ENCODE peak calls at places on chromosomes 13 and 19, in six cellular contexts. O, R, D, X, Q and B are unnamed samples.

GRCh38 chr19:8459520-8460260 is 14.9 kb downstream of the HNRNPM start:
- DNase-seq in O (no peak), R (no peak), D (peak), X (peak), Q (no peak), B (no peak)

GRCh38 chr19:13764101-13764807 is at the start of gene MRI1:
- DNase-seq in O (peak), R (peak), D (peak), X (peak), Q (peak), B (peak)

GRCh38 chr19:5943623-5944022 is 29.6 kb downstream of the CAPS start:
- DNase-seq in O (no peak), R (no peak), D (no peak), X (peak), Q (no peak), B (no peak)

GRCh38 chr13:46486270-46486669 is 66.7 kb upstream of the LRCH1 start:
- DNase-seq in O (no peak), R (no peak), D (no peak), X (peak), Q (no peak), B (no peak)

GRCh38 chr19:13098291-13099072 is 4.2 kb downstream of the LYL1 start:
- DNase-seq in O (no peak), R (no peak), D (peak), X (peak), Q (no peak), B (no peak)

GRCh38 chr13:112828082-112828699 is 138.4 kb downstream of the ATP11A start:
- DNase-seq in O (no peak), R (no peak), D (no peak), X (no peak), Q (no peak), B (no peak)

GRCh38 chr13:33401238-33401637 is 115.7 kb upstream of the STARD13 start:
- DNase-seq in O (no peak), R (no peak), D (no peak), X (no peak), Q (no peak), B (no peak)

GRCh38 chr19:34880034-34880433 is 46.7 kb upstream of the ZNF30 start:
- DNase-seq in O (no peak), R (no peak), D (no peak), X (no peak), Q (no peak), B (no peak)

GRCh38 chr13:113969973-113970611 is 3.8 kb downstream of the C13orf46 start:
- DNase-seq in O (no peak), R (no peak), D (peak), X (no peak), Q (no peak), B (no peak)

GRCh38 chr13:93953856-93954255 is 525.6 kb downstream of the DCT start:
- DNase-seq in O (no peak), R (no peak), D (no peak), X (peak), Q (no peak), B (no peak)

GRCh38 chr19:18000480-18000980 is 7.4 kb upstream of the ARRDC2 start:
- DNase-seq in O (no peak), R (no peak), D (no peak), X (no peak), Q (no peak), B (no peak)

GRCh38 chr19:8655340-8655709 is 24.9 kb downstream of the NFILZ start:
- DNase-seq in O (no peak), R (no peak), D (no peak), X (no peak), Q (peak), B (no peak)

GRCh38 chr19:15265849-15266248 is 33.6 kb upstream of the EPHX3 start:
- DNase-seq in O (no peak), R (peak), D (peak), X (peak), Q (no peak), B (no peak)

GRCh38 chr19:12794196-12794921 is 3.1 kb downstream of the JUNB start:
- DNase-seq in O (no peak), R (no peak), D (peak), X (peak), Q (no peak), B (no peak)

GRCh38 chr13:44719857-44720671 is 143.9 kb upstream of the TSC22D1 start:
- DNase-seq in O (no peak), R (no peak), D (peak), X (peak), Q (no peak), B (no peak)

GRCh38 chr13:76812971-76813691 is 73.1 kb downstream of the KCTD12 start:
- DNase-seq in O (no peak), R (peak), D (no peak), X (peak), Q (no peak), B (no peak)

GRCh38 chr19:8396563-8397203 is 6.5 kb downstream of the RAB11B start:
- DNase-seq in O (peak), R (no peak), D (peak), X (peak), Q (peak), B (peak)

GRCh38 chr19:37905936-37906867 is at the start of gene WDR87:
- DNase-seq in O (peak), R (no peak), D (peak), X (peak), Q (peak), B (peak)

GRCh38 chr13:99926014-99926731 is 45.4 kb downstream of the ZIC5 start:
- DNase-seq in O (no peak), R (no peak), D (peak), X (peak), Q (no peak), B (no peak)

GRCh38 chr19:5407356-5407755 is 47.9 kb upstream of the ZNRF4 start:
- DNase-seq in O (no peak), R (no peak), D (peak), X (peak), Q (no peak), B (no peak)

GRCh38 chr19:3543150-3544053 is 4.4 kb downstream of the TEKTIP1 start:
- DNase-seq in O (no peak), R (no peak), D (no peak), X (no peak), Q (no peak), B (no peak)

GRCh38 chr19:45440873-45441654 is 17.3 kb upstream of the ERCC1 start:
- DNase-seq in O (no peak), R (no peak), D (peak), X (peak), Q (no peak), B (no peak)

GRCh38 chr13:23810842-23811241 is 78.4 kb downstream of the MIPEP start:
- DNase-seq in O (no peak), R (no peak), D (no peak), X (no peak), Q (no peak), B (no peak)

GRCh38 chr13:44141213-44141724 is 232.4 kb upstream of the SERP2 start:
- DNase-seq in O (no peak), R (no peak), D (no peak), X (peak), Q (no peak), B (no peak)

GRCh38 chr19:45293682-45294081 is 29.0 kb downstream of the CKM start:
- DNase-seq in O (no peak), R (no peak), D (peak), X (no peak), Q (no peak), B (no peak)

GRCh38 chr13:30608364-30608763 is 9.4 kb upstream of the USPL1 start:
- DNase-seq in O (no peak), R (no peak), D (no peak), X (no peak), Q (no peak), B (no peak)

GRCh38 chr19:23971598-23971997 is 56.9 kb downstream of the ZNF726 start:
- DNase-seq in O (no peak), R (no peak), D (no peak), X (no peak), Q (no peak), B (no peak)

GRCh38 chr19:19399733-19400438 is 5.6 kb upstream of the GATAD2A start:
- DNase-seq in O (no peak), R (no peak), D (no peak), X (peak), Q (no peak), B (no peak)
- TF ChIP-seq CTCF in O (no peak), R (no peak), D (no peak), X (no peak), Q (no peak), B (no peak)

GRCh38 chr13:51944428-51944827 is 66.8 kb downstream of the ATP7B start:
- DNase-seq in O (no peak), R (no peak), D (no peak), X (no peak), Q (no peak), B (no peak)

GRCh38 chr13:51945149-51945548 is 66.1 kb downstream of the ATP7B start:
- DNase-seq in O (no peak), R (no peak), D (no peak), X (no peak), Q (no peak), B (no peak)

GRCh38 chr13:51943721-51944120 is 67.5 kb downstream of the ATP7B start:
- DNase-seq in O (no peak), R (no peak), D (no peak), X (no peak), Q (no peak), B (no peak)

GRCh38 chr13:51942189-51942588 is 69.1 kb downstream of the ATP7B start:
- DNase-seq in O (no peak), R (no peak), D (peak), X (no peak), Q (peak), B (no peak)

GRCh38 chr13:51946163-51946669 is 65.0 kb downstream of the ATP7B start:
- DNase-seq in O (no peak), R (no peak), D (no peak), X (no peak), Q (no peak), B (no peak)
- TF ChIP-seq CTCF in O (no peak), R (no peak), D (no peak), X (no peak), Q (no peak), B (no peak)

DNA sequence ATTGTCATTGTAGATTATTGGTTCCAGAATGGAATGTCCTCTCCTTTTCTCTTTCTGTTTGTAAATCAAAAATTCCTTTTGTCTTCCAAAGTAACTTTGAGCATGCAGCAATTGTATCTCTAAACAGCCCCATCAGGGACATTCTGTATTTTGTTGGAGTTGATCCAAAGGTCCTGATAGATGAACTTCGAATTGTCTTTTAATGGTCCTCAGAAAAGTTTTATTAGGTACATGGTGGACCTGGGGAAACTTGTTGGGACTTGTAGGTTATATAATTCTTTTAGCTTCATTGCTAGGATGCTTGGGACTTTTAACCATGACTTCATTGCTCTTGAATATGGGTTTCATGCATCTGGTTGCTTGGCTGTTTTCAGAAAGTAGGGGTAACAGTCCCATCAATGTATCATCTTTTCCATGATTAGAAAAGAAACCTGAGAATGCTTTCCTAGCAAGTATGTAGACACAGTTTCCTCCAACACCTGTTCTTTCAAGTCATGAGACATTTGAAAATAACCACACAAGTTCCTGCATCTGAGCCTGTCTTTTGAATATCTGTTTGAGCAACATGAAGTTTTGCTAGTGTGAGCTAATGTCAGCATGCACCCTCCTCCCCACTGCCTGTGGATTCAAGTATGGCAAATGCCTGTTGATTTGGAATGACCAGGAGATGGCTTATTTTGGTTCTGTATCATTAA is 413.1 kb downstream of the KCNRG start:
- DNase-seq in O (no peak), R (no peak), D (no peak), X (no peak), Q (no peak), B (no peak)
- TF ChIP-seq CTCF in O (no peak), R (no peak), D (no peak), X (no peak), Q (no peak), B (no peak)

DNA sequence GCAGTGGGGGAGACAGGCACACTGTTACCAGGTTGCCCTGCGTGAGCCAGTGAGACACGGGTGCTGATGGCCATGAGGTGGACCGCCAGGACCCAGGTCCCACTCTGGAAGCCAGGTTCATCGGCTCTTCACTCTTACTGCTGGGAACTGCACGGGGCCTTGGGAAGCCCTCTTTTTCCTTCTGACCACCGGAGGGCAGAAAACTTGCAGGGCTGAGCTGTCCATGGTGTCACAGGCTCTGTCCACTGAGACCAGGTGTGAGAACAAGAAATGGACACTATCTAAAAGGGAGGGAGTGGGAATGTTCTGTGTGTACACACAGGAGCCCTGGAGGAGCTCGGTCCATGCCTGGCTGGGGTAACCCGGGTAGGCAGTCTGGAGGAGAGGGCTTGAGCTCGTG is 93.4 kb downstream of the UQCRFS1 start:
- DNase-seq in O (no peak), R (no peak), D (no peak), X (no peak), Q (no peak), B (no peak)
- TF ChIP-seq CTCF in O (peak), R (no peak), D (no peak), X (peak), Q (no peak), B (peak)